ENCODE peak calls at places on chromosome 6, in four cellular contexts. O is mammary epithelial cell, D is PC-3, U is K562. V is an unnamed sample.

GRCh38 chr6:88899569-88900316 is 63.7 kb downstream of the RNGTT start:
- DNase-seq in O (no peak), D (peak), U (no peak), V (no peak)

GRCh38 chr6:37501632-37502466 is 2.2 kb upstream of the CCDC167 start:
- DNase-seq in O (no peak), D (no peak), U (no peak), V (peak)

GRCh38 chr6:132648828-132649227 is 10.2 kb downstream of the TAAR1 start:
- DNase-seq in O (no peak), D (peak), U (no peak), V (no peak)

GRCh38 chr6:138289739-138290138 is 71.4 kb upstream of the PBOV1 start:
- DNase-seq in O (peak), D (peak), U (peak), V (no peak)

GRCh38 chr6:92779758-92780157 is 639.6 kb downstream of the EPHA7 start:
- DNase-seq in O (peak), D (peak), U (no peak), V (no peak)

GRCh38 chr6:109527989-109528388 is 45.0 kb upstream of the ZBTB24 start:
- DNase-seq in O (peak), D (peak), U (peak), V (no peak)

GRCh38 chr6:87397656-87398055 is 10.1 kb upstream of the CFAP206 start:
- DNase-seq in O (no peak), D (no peak), U (no peak), V (no peak)

GRCh38 chr6:164967102-164967501 is 342.3 kb downstream of the C6orf118 start:
- DNase-seq in O (no peak), D (no peak), U (no peak), V (no peak)

GRCh38 chr6:10425973-10426780 is 11.3 kb upstream of the TFAP2A start:
- DNase-seq in O (peak), D (no peak), U (no peak), V (no peak)

GRCh38 chr6:82246370-82246769 is 1.2 kb downstream of the IBTK start:
- DNase-seq in O (no peak), D (peak), U (no peak), V (peak)

GRCh38 chr6:109865968-109866367 is 112.1 kb upstream of the GPR6 start:
- DNase-seq in O (no peak), D (no peak), U (no peak), V (no peak)

GRCh38 chr6:33732819-33733218 is 13.9 kb downstream of the IP6K3 start:
- DNase-seq in O (peak), D (peak), U (no peak), V (no peak)

GRCh38 chr6:161139304-161139765 is 134.5 kb downstream of the AGPAT4 start:
- DNase-seq in O (no peak), D (no peak), U (no peak), V (no peak)

GRCh38 chr6:132764370-132764769 is 6.7 kb upstream of the VNN2 start:
- DNase-seq in O (peak), D (peak), U (no peak), V (no peak)

GRCh38 chr6:118650500-118651281 is 700 bp downstream of the CEP85L start:
- DNase-seq in O (peak), D (peak), U (peak), V (peak)

GRCh38 chr6:2578729-2579128 is 172.0 kb downstream of the MYLK4 start:
- DNase-seq in O (peak), D (peak), U (no peak), V (no peak)

GRCh38 chr6:134060491-134061106 is 8.2 kb upstream of the SLC2A12 start:
- DNase-seq in O (no peak), D (peak), U (no peak), V (no peak)

GRCh38 chr6:99611148-99611547 is 4.5 kb downstream of the PRDM13 start:
- DNase-seq in O (no peak), D (no peak), U (peak), V (peak)

GRCh38 chr6:1436334-1437306 is 47.2 kb downstream of the FOXF2 start:
- DNase-seq in O (peak), D (peak), U (peak), V (peak)

GRCh38 chr6:39880521-39881048 is 53.7 kb downstream of the MOCS1 start:
- DNase-seq in O (no peak), D (no peak), U (no peak), V (peak)

GRCh38 chr6:30259140-30260035 is 46.2 kb upstream of the TRIM26 start:
- DNase-seq in O (peak), D (peak), U (peak), V (no peak)

GRCh38 chr6:30264731-30265130 is 51.5 kb upstream of the TRIM26 start:
- DNase-seq in O (no peak), D (no peak), U (no peak), V (no peak)

GRCh38 chr6:30263734-30264133 is 50.5 kb upstream of the TRIM26 start:
- DNase-seq in O (peak), D (peak), U (no peak), V (no peak)

GRCh38 chr6:30258204-30258603 is 45.0 kb upstream of the TRIM26 start:
- DNase-seq in O (no peak), D (no peak), U (no peak), V (no peak)

GRCh38 chr6:30260036-30260504 is 46.9 kb upstream of the TRIM26 start:
- DNase-seq in O (no peak), D (no peak), U (no peak), V (no peak)
- TF ChIP-seq EZH2 in O (no peak), D (no peak), U (no peak), V (no peak)

GRCh38 chr6:25490018-25490865 is 161.8 kb upstream of the SCGN start:
- DNase-seq in O (peak), D (peak), U (peak), V (peak)
- H2AFZ ChIP-seq in O (no peak), D (peak), U (no peak), V (no peak)

DNA sequence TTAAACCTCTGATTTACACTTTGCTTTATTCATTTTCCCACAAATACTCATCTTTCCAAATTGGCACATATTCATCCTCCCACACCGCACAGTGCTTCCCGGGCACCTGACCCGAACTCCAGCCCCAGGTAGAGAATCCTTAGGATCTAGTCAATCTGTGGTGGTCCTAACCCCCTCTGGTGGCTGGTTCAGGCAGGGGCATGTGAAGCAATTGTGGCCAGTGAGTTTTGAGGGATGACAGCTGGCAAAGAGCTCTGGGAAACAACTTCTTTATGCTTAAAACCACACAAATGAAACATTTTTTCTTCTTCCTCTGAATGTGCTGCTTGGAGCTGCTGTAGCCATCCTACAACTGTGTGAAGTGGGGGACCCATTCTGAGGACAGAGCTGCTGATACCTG is 54.7 kb downstream of the ELOVL5 start:
- DNase-seq in O (no peak), D (no peak), U (no peak), V (peak)
- H3K27ac ChIP-seq in O (no peak), D (no peak), U (no peak), V (peak)

DNA sequence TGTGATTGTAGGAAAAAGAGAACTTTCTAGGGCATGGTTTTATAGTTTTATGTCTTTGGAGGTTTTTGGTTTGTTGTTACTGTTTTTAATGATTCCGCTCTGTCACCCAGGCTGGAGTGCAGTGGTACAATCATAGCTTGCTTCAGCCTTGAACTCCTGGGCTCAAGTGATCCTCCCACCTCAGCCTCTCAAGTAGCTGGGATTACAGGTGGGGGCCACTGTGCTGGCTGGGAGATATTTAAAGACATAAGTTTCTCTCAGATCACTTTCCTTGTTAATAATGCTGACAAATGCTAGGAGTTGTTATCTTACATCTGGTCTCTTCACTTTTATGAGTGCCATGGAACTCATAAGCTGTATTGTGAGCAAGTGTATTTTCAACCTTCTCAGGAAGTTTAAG is 116.3 kb downstream of the SCAF8 start:
- DNase-seq in O (no peak), D (no peak), U (no peak), V (no peak)
- TF ChIP-seq EZH2 in O (no peak), D (no peak), U (no peak), V (no peak)

GRCh38 chr6:112205521-112206458 is 48.6 kb downstream of the LAMA4 start:
- DNase-seq in O (peak), D (peak), U (no peak), V (no peak)
- H2AFZ ChIP-seq in O (peak), D (no peak), U (no peak), V (no peak)

V was measured in DND-41.